ENCODE peak calls at places on chromosomes 16 and 17, in six cellular contexts. V, Q, K, T, Y and M are unnamed samples.

GRCh38 chr17:31907342-31907975 is 6.0 kb upstream of the UTP6 start:
- DNase-seq in Y (no peak), Q (peak), K (no peak), V (no peak), T (peak), M (no peak)

GRCh38 chr16:86833136-86833535 is 254.8 kb downstream of the FOXL1 start:
- DNase-seq in Y (no peak), V (no peak), K (no peak), T (no peak), Q (no peak), M (no peak)

GRCh38 chr17:44610331-44610730 is 45.9 kb upstream of the MEIOC start:
- DNase-seq in Y (no peak), V (no peak), K (no peak), T (no peak), Q (no peak), M (no peak)

GRCh38 chr17:74770498-74771318 is 5.4 kb downstream of the NAT9 start:
- DNase-seq in Q (peak), T (peak), Y (peak), V (peak), K (peak), M (peak)

GRCh38 chr17:31269597-31269996 is 27.4 kb downstream of the OMG start:
- DNase-seq in V (no peak), T (peak), K (peak), Q (peak), Y (no peak), M (no peak)

GRCh38 chr16:11550651-11551498 is 35.8 kb downstream of the LITAF start:
- DNase-seq in V (no peak), Q (no peak), K (no peak), Y (no peak), T (no peak), M (no peak)

GRCh38 chr17:73950515-73950914 is 253.0 kb upstream of the RPL38 start:
- DNase-seq in Y (no peak), K (no peak), T (no peak), V (no peak), Q (no peak), M (no peak)

GRCh38 chr17:58060596-58061191 is 22.5 kb upstream of the DYNLL2 start:
- DNase-seq in Y (no peak), K (no peak), V (no peak), Q (peak), T (peak), M (no peak)

GRCh38 chr17:17401271-17401781 is 75.5 kb upstream of the MED9 start:
- DNase-seq in T (no peak), K (peak), Y (no peak), V (peak), Q (no peak), M (no peak)

GRCh38 chr16:56667581-56668571 is at the start of gene MT1G:
- DNase-seq in K (no peak), Y (no peak), T (peak), Q (peak), V (peak), M (no peak)

GRCh38 chr17:40018211-40019121 is 3.2 kb downstream of the CSF3 start:
- DNase-seq in K (no peak), Y (no peak), V (peak), Q (peak), T (peak), M (no peak)

GRCh38 chr16:22250522-22250921 is 44.4 kb downstream of the EEF2K start:
- DNase-seq in T (no peak), Y (no peak), V (no peak), Q (no peak), K (no peak), M (no peak)

GRCh38 chr16:68737046-68737729 is at the start of gene CDH1:
- DNase-seq in K (peak), V (peak), Y (no peak), T (peak), Q (no peak), M (peak)

GRCh38 chr17:12983986-12984932 is 33.6 kb downstream of the ELAC2 start:
- DNase-seq in Y (no peak), Q (peak), V (no peak), K (no peak), T (no peak), M (no peak)

GRCh38 chr16:3998793-3999478 is 117.3 kb downstream of the ADCY9 start:
- DNase-seq in T (no peak), Y (no peak), Q (no peak), V (no peak), K (no peak), M (no peak)

GRCh38 chr17:81406117-81406953 is 11.1 kb downstream of the BAHCC1 start:
- DNase-seq in K (no peak), V (no peak), Q (no peak), Y (no peak), T (no peak), M (no peak)

GRCh38 chr16:85829751-85830445 is 30.4 kb downstream of the COX4I1 start:
- DNase-seq in T (no peak), K (no peak), Q (peak), Y (no peak), V (no peak), M (no peak)

GRCh38 chr16:67445913-67446907 is 15.3 kb downstream of the HSD11B2 start:
- DNase-seq in Y (no peak), T (peak), K (no peak), V (no peak), Q (peak), M (no peak)

GRCh38 chr17:73711184-73711583 is 66.9 kb upstream of the SDK2 start:
- DNase-seq in V (no peak), Y (no peak), Q (no peak), K (no peak), T (no peak), M (no peak)

GRCh38 chr17:32482568-32483320 is 4.0 kb upstream of the CDK5R1 start:
- DNase-seq in V (no peak), Y (no peak), K (no peak), Q (no peak), T (no peak), M (no peak)

GRCh38 chr17:80951121-80952090 is 40.2 kb upstream of the CHMP6 start:
- DNase-seq in Y (no peak), Q (no peak), T (no peak), K (no peak), V (peak), M (no peak)

GRCh38 chr16:57770361-57770760 is 31.9 kb downstream of the KIFC3 start:
- DNase-seq in Y (no peak), Q (no peak), T (no peak), K (no peak), V (no peak), M (no peak)

GRCh38 chr16:52545157-52545543 is 1.8 kb downstream of the TOX3 start:
- DNase-seq in Y (no peak), K (no peak), Q (no peak), T (no peak), V (no peak), M (no peak)

GRCh38 chr17:17856386-17856785 is 19.6 kb upstream of the SREBF1 start:
- DNase-seq in Q (no peak), V (no peak), T (no peak), K (no peak), Y (no peak), M (no peak)

GRCh38 chr17:47237841-47238240 is 15.8 kb upstream of the ITGB3 start:
- DNase-seq in Q (no peak), Y (no peak), T (no peak), K (no peak), V (no peak), M (no peak)

GRCh38 chr16:6189216-6189615 is 1091.6 kb upstream of the EEF2KMT start:
- DNase-seq in T (no peak), V (no peak), Q (no peak), K (no peak), Y (no peak), M (no peak)

GRCh38 chr17:46044286-46044928 is 45.4 kb downstream of the STH start:
- DNase-seq in Q (peak), Y (peak), T (peak), K (peak), V (peak), M (peak)

GRCh38 chr16:66495440-66495839 is 54.5 kb downstream of the TK2 start:
- DNase-seq in Y (no peak), Q (no peak), T (no peak), V (no peak), K (no peak), M (no peak)

GRCh38 chr17:82702161-82702932 is 3.8 kb upstream of the RAB40B start:
- DNase-seq in K (no peak), Q (no peak), T (no peak), V (no peak), Y (no peak), M (no peak)
- TF ChIP-seq CTCF in K (no peak), Q (no peak), T (no peak), V (no peak), Y (no peak), M (no peak)

GRCh38 chr17:6232768-6233130 is 162.6 kb downstream of the WSCD1 start:
- DNase-seq in V (no peak), K (no peak), T (no peak), Q (no peak), Y (no peak), M (no peak)

GRCh38 chr17:6233856-6234255 is 163.7 kb downstream of the WSCD1 start:
- DNase-seq in Q (no peak), K (no peak), V (no peak), Y (no peak), T (no peak), M (no peak)

GRCh38 chr17:6231465-6231864 is 161.3 kb downstream of the WSCD1 start:
- DNase-seq in Q (no peak), V (no peak), K (no peak), Y (no peak), T (no peak), M (no peak)

GRCh38 chr17:6233339-6233738 is 163.2 kb downstream of the WSCD1 start:
- DNase-seq in T (no peak), K (no peak), Y (no peak), Q (no peak), V (no peak), M (no peak)

DNA sequence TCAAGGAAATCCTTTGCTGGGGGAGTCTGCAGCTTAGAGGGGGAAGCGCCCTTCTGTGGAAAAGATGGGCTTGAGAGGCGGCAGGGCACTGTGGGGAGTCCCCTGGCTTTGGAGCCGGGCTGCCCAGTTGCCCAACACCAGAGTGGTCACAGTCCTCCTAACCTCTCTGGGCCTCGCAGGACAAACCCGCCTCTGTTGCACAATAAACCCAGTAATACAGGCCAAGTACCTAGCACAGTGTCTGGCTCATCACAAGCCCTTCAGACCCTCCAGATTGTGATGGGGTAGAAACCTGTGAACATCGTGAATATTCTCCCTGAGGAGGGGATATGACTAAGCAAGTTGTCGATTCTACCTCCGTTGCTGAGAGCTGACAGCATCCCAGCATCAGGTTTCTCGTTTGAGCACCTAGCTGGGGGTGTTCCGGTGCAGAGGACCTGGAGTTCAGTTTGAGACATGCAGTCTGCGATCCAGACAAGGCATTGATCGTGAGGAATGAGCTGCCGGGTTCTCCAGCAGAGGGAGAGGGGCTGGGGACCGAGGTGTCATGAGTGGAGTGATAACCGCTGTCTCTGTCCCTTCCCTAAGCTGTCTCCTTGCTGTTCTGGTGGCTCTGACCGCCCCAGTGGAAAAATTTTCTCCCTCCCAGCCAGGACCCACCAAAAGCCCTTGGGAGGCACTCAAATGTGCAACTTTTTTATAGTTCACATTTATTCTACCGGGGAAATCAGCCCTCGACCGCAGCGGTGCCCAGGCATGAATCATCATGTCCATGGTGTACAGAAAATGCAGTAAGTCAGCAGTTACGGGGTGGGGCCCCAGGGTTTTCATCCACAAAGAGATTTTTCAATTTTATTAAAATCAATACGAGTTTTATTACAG is 161.9 kb downstream of the WSCD1 start:
- DNase-seq in V (no peak), Q (no peak), Y (no peak), T (no peak), K (peak), M (no peak)
- TF ChIP-seq CTCF in V (no peak), Q (no peak), Y (no peak), T (no peak), K (no peak), M (no peak)

DNA sequence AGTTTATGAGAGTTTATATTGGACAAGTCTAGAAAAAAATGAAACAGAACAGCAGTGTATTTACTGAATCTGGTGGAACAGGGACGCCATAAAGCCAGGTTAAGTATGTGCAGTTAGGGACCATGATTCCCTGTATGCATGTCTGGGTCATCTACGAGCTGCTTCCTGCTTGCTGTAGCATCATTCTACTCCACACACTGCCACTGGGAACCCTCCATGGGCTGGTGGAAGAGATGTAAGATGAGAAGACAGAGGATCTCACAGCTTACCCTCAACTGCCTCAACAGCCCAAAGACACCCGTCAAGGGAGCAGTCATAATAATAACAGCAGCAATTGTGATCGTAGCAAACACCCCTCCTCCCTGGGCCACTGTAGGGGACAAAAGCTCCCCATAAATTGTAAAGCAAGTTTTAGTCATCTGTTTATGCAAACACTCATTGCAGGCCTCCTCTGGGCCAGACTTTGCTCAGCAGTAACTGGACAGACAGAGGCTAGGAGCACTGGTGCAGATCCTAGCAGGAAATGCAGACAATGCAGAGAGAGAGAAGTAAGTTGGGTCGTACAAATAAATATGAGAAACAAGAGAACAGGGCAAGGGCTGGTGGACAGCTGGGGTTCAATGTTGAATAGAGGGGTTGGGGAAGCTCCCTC is 188.1 kb downstream of the SOX9 start:
- DNase-seq in Y (no peak), Q (no peak), T (peak), K (no peak), V (no peak), M (no peak)
- TF ChIP-seq CTCF in Y (no peak), Q (no peak), T (no peak), K (no peak), V (no peak), M (no peak)

GRCh38 chr16:54176376-54176901 is 110.1 kb downstream of the IRX3 start:
- DNase-seq in K (no peak), Q (no peak), V (peak), Y (no peak), T (peak), M (no peak)
- TF ChIP-seq CTCF in K (no peak), Q (no peak), V (no peak), Y (no peak), T (peak), M (no peak)

GRCh38 chr17:38786372-38786771 is 13.0 kb downstream of the PIP4K2B start:
- DNase-seq in V (no peak), Q (no peak), T (no peak), Y (no peak), K (no peak), M (no peak)

GRCh38 chr17:38779965-38780752 is 19.2 kb downstream of the PIP4K2B start:
- DNase-seq in K (no peak), V (no peak), T (no peak), Y (no peak), Q (no peak), M (no peak)

GRCh38 chr17:38789185-38789584 is 10.2 kb downstream of the PIP4K2B start:
- DNase-seq in T (no peak), Q (no peak), Y (no peak), K (no peak), V (no peak), M (peak)

GRCh38 chr17:38777641-38778250 is 21.6 kb downstream of the PIP4K2B start:
- DNase-seq in Q (no peak), Y (no peak), V (no peak), K (no peak), T (no peak), M (no peak)

DNA sequence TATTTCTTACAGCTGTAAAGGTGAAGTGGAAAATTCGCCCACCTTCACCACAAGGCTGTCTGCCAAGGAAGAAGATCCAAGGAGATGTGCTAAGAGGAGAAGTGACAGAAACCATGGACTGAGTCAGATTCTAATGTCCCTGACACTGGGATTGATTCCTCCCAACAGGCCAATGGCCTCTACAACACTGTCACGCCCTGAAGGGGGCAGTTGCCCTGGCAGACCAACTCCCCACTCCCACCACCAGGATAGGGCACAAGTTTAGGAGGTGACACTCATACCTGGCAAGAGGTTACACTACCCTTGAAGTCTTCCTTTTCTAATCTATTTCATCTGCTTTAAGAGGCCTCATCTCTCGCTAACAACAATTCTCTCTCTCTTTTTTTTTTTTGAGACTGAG is 16.1 kb downstream of the PIP4K2B start:
- DNase-seq in Y (no peak), V (no peak), T (no peak), K (no peak), Q (no peak), M (no peak)
- TF ChIP-seq CTCF in Y (no peak), V (no peak), T (no peak), K (no peak), Q (no peak), M (no peak)

GRCh38 chr16:81713295-81713772 is 65.8 kb upstream of the PLCG2 start:
- DNase-seq in K (no peak), Y (no peak), T (no peak), V (no peak), Q (no peak), M (no peak)
- TF ChIP-seq CTCF in K (no peak), Y (no peak), T (no peak), V (no peak), Q (no peak), M (no peak)

GRCh38 chr17:8288336-8289102 is at the start of gene RANGRF:
- DNase-seq in V (peak), K (peak), Q (peak), Y (peak), T (peak), M (peak)
- TF ChIP-seq CTCF in V (no peak), K (no peak), Q (no peak), Y (no peak), T (no peak), M (no peak)

GRCh38 chr16:30399435-30400186 is 4.4 kb downstream of the ZNF48 start:
- DNase-seq in T (no peak), Q (no peak), V (no peak), Y (no peak), K (no peak), M (no peak)
- TF ChIP-seq CTCF in T (no peak), Q (no peak), V (no peak), Y (no peak), K (no peak), M (no peak)